ENCODE peak calls at places on chromosomes 3 and 15, in nine cellular contexts. E is activated CD8-positive, alpha-beta T cell treated with anti-CD3 and anti-CD28 coated beads, Interleukin-2, amount 10 ng/mL, durations not matched to agents 7 days and 5 days; G is memory B cell; S is epithelial cell of prostate; H is mesenteric fat pad; U is GM12865; R is HS-27A; A is ELF-1; V is left cardiac atrium. C is an unnamed sample.

GRCh38 chr3:99681512-99681911 is 43.1 kb downstream of the COL8A1 start:
- DNase-seq in E (no peak), G (no peak), S (no peak), H (no peak), U (peak), R (no peak), A (no peak), V (no peak), C (no peak)

GRCh38 chr15:88166330-88166993 is 90.1 kb downstream of the NTRK3 start:
- DNase-seq in E (peak), G (no peak), S (no peak), H (no peak), U (peak), R (no peak), A (peak), V (no peak), C (peak)

GRCh38 chr3:152957488-152957887 is 122.6 kb downstream of the P2RY1 start:
- DNase-seq in E (no peak), G (no peak), S (no peak), H (no peak), U (no peak), R (no peak), A (no peak), V (no peak), C (no peak)

GRCh38 chr3:17258823-17259436 is 374.2 kb downstream of the PLCL2 start:
- DNase-seq in E (peak), G (no peak), S (no peak), H (no peak), U (peak), R (peak), A (no peak), V (no peak), C (peak)

GRCh38 chr3:66822059-66823009 is 175.8 kb upstream of the KBTBD8 start:
- DNase-seq in E (peak), G (peak), S (no peak), H (no peak), U (peak), R (peak), A (peak), V (peak), C (peak)

GRCh38 chr3:130866327-130866726 is 27.6 kb upstream of the ATP2C1 start:
- DNase-seq in E (no peak), G (no peak), S (no peak), H (no peak), U (no peak), R (no peak), A (no peak), V (no peak), C (peak)

GRCh38 chr15:71508081-71508682 is 302.2 kb upstream of the NR2E3 start:
- DNase-seq in E (no peak), G (no peak), S (peak), H (no peak), U (peak), R (no peak), A (no peak), V (no peak), C (no peak)

GRCh38 chr3:52249683-52250082 is 4.1 kb downstream of the PPM1M start:
- DNase-seq in E (no peak), G (no peak), S (no peak), H (peak), U (no peak), R (no peak), A (no peak), V (no peak), C (no peak)